ENCODE peak calls at places on chromosomes 5 and 9, in four cellular contexts. One of them, this sample, is unnamed.

GRCh38 chr5:67536892-67537291 is 340.3 kb upstream of the CD180 start:
- DNase-seq in activated CD4-positive, alpha-beta T cell treated with anti-CD3 and anti-CD28 coated beads for 48 hours: no peak
- DNase-seq in T-helper 1 cell: no peak
- DNase-seq in ACHN: no peak
- DNase-seq in this sample: no peak

GRCh38 chr9:106600955-106601354 is 262.0 kb upstream of the ZNF462 start:
- DNase-seq in activated CD4-positive, alpha-beta T cell treated with anti-CD3 and anti-CD28 coated beads for 48 hours: no peak
- DNase-seq in ACHN: no peak
- DNase-seq in T-helper 1 cell: no peak
- DNase-seq in this sample: no peak

GRCh38 chr5:103262422-103262871 is 3.9 kb downstream of the MACIR start:
- DNase-seq in T-helper 1 cell: no peak
- DNase-seq in ACHN: peak
- DNase-seq in activated CD4-positive, alpha-beta T cell treated with anti-CD3 and anti-CD28 coated beads for 48 hours: no peak
- DNase-seq in this sample: no peak

GRCh38 chr5:114387433-114387832 is 25.6 kb downstream of the KCNN2 start:
- DNase-seq in T-helper 1 cell: no peak
- DNase-seq in activated CD4-positive, alpha-beta T cell treated with anti-CD3 and anti-CD28 coated beads for 48 hours: no peak
- DNase-seq in ACHN: no peak
- DNase-seq in this sample: no peak

GRCh38 chr9:95044731-95045508 is 272.6 kb downstream of the FANCC start:
- DNase-seq in activated CD4-positive, alpha-beta T cell treated with anti-CD3 and anti-CD28 coated beads for 48 hours: no peak
- DNase-seq in T-helper 1 cell: no peak
- DNase-seq in ACHN: no peak
- DNase-seq in this sample: no peak

GRCh38 chr5:72799721-72800120 is 16.7 kb upstream of the TNPO1 start:
- DNase-seq in T-helper 1 cell: no peak
- DNase-seq in activated CD4-positive, alpha-beta T cell treated with anti-CD3 and anti-CD28 coated beads for 48 hours: no peak
- DNase-seq in ACHN: no peak
- DNase-seq in this sample: no peak

GRCh38 chr9:112065781-112066606 is 109.1 kb downstream of the SUSD1 start:
- DNase-seq in ACHN: no peak
- DNase-seq in T-helper 1 cell: no peak
- DNase-seq in activated CD4-positive, alpha-beta T cell treated with anti-CD3 and anti-CD28 coated beads for 48 hours: no peak
- DNase-seq in this sample: no peak

GRCh38 chr9:36598281-36598680 is 25.6 kb downstream of the MELK start:
- DNase-seq in T-helper 1 cell: no peak
- DNase-seq in ACHN: no peak
- DNase-seq in activated CD4-positive, alpha-beta T cell treated with anti-CD3 and anti-CD28 coated beads for 48 hours: no peak
- DNase-seq in this sample: no peak

GRCh38 chr9:114212841-114213240 is 57.5 kb downstream of the COL27A1 start:
- DNase-seq in ACHN: peak
- DNase-seq in activated CD4-positive, alpha-beta T cell treated with anti-CD3 and anti-CD28 coated beads for 48 hours: no peak
- DNase-seq in T-helper 1 cell: no peak
- DNase-seq in this sample: no peak

GRCh38 chr5:143311955-143312354 is 91.5 kb downstream of the NR3C1 start:
- DNase-seq in ACHN: no peak
- DNase-seq in T-helper 1 cell: no peak
- DNase-seq in activated CD4-positive, alpha-beta T cell treated with anti-CD3 and anti-CD28 coated beads for 48 hours: no peak
- DNase-seq in this sample: no peak

GRCh38 chr9:121651295-121652036 is at the start of gene DAB2IP:
- DNase-seq in activated CD4-positive, alpha-beta T cell treated with anti-CD3 and anti-CD28 coated beads for 48 hours: no peak
- DNase-seq in T-helper 1 cell: no peak
- DNase-seq in ACHN: peak
- DNase-seq in this sample: no peak

GRCh38 chr5:175378444-175379028 is 65.4 kb downstream of the DRD1 start:
- DNase-seq in ACHN: no peak
- DNase-seq in activated CD4-positive, alpha-beta T cell treated with anti-CD3 and anti-CD28 coated beads for 48 hours: no peak
- DNase-seq in T-helper 1 cell: no peak
- DNase-seq in this sample: no peak

GRCh38 chr9:75164573-75164972 is 76.3 kb downstream of the OSTF1 start:
- DNase-seq in ACHN: no peak
- DNase-seq in activated CD4-positive, alpha-beta T cell treated with anti-CD3 and anti-CD28 coated beads for 48 hours: no peak
- DNase-seq in T-helper 1 cell: no peak
- DNase-seq in this sample: no peak

GRCh38 chr9:133476941-133477340 is 2.0 kb downstream of the SLC2A6 start:
- DNase-seq in ACHN: no peak
- DNase-seq in activated CD4-positive, alpha-beta T cell treated with anti-CD3 and anti-CD28 coated beads for 48 hours: no peak
- DNase-seq in T-helper 1 cell: no peak
- DNase-seq in this sample: no peak

This sample was measured in central memory CD4-positive, alpha-beta T cell.